ENCODE peak calls at places on chromosome 21, in eight cellular contexts. M is AML-193, H is IMR-90, D is Karpas-422, T is NCI-H1436, F is amniotic epithelial cell, S is HTR-8/SVneo, U is osteocyte. I is an unnamed sample.

GRCh38 chr21:39221997-39222486 is 38.8 kb upstream of the PSMG1 start:
- DNase-seq in M (no peak), H (no peak), D (no peak), T (no peak), F (no peak), S (no peak), U (no peak), I (no peak)

GRCh38 chr21:38814126-38815059 is 8.7 kb downstream of the ETS2 start:
- DNase-seq in M (no peak), H (no peak), D (no peak), T (no peak), F (no peak), S (no peak), U (peak), I (no peak)

GRCh38 chr21:33894736-33895288 is 20.8 kb downstream of the ATP5PO start:
- DNase-seq in M (peak), H (peak), D (peak), T (peak), F (peak), S (peak), U (peak), I (peak)

GRCh38 chr21:33374080-33374873 is 28.9 kb upstream of the IFNGR2 start:
- DNase-seq in M (peak), H (peak), D (peak), T (peak), F (peak), S (no peak), U (no peak), I (peak)

GRCh38 chr21:37766104-37766503 is 150.2 kb downstream of the KCNJ6 start:
- DNase-seq in M (no peak), H (no peak), D (no peak), T (no peak), F (no peak), S (no peak), U (no peak), I (no peak)

GRCh38 chr21:27382404-27382803 is 415.5 kb upstream of the ADAMTS5 start:
- DNase-seq in M (no peak), H (peak), D (no peak), T (no peak), F (no peak), S (no peak), U (no peak), I (no peak)

GRCh38 chr21:28509031-28509430 is 483.6 kb downstream of the LTN1 start:
- DNase-seq in M (no peak), H (no peak), D (peak), T (no peak), F (peak), S (no peak), U (no peak), I (no peak)

GRCh38 chr21:41651830-41652229 is 115.0 kb downstream of the RIPK4 start:
- DNase-seq in M (no peak), H (peak), D (no peak), T (no peak), F (no peak), S (no peak), U (no peak), I (no peak)

GRCh38 chr21:41879190-41879998 is at the start of gene PRDM15:
- DNase-seq in M (peak), H (peak), D (peak), T (peak), F (peak), S (peak), U (peak), I (no peak)

GRCh38 chr21:15221799-15222386 is 157.1 kb upstream of the NRIP1 start:
- DNase-seq in M (peak), H (peak), D (no peak), T (no peak), F (peak), S (peak), U (no peak), I (peak)

GRCh38 chr21:16002872-16003466 is 273.2 kb downstream of the USP25 start:
- DNase-seq in M (no peak), H (peak), D (no peak), T (no peak), F (peak), S (peak), U (no peak), I (no peak)

GRCh38 chr21:42578034-42578433 is 64.4 kb downstream of the SLC37A1 start:
- DNase-seq in M (no peak), H (no peak), D (no peak), T (no peak), F (no peak), S (no peak), U (no peak), I (no peak)

GRCh38 chr21:34874689-34875513 is 174.2 kb downstream of the RUNX1 start:
- DNase-seq in M (no peak), H (no peak), D (peak), T (no peak), F (no peak), S (no peak), U (no peak), I (no peak)

GRCh38 chr21:31623664-31624063 is 35.8 kb upstream of the SOD1 start:
- DNase-seq in M (no peak), H (no peak), D (peak), T (no peak), F (no peak), S (no peak), U (no peak), I (no peak)

GRCh38 chr21:14751602-14752001 is 205.5 kb upstream of the SAMSN1 start:
- DNase-seq in M (no peak), H (no peak), D (no peak), T (no peak), F (no peak), S (no peak), U (no peak), I (no peak)

GRCh38 chr21:46195595-46196195 is 11.4 kb upstream of the SPATC1L start:
- DNase-seq in M (no peak), H (no peak), D (no peak), T (no peak), F (no peak), S (no peak), U (peak), I (no peak)

GRCh38 chr21:41821756-41822431 is 55.0 kb upstream of the RIPK4 start:
- DNase-seq in M (no peak), H (no peak), D (no peak), T (no peak), F (no peak), S (no peak), U (no peak), I (no peak)

GRCh38 chr21:40271169-40271568 is 403.9 kb downstream of the PCP4 start:
- DNase-seq in M (no peak), H (no peak), D (no peak), T (no peak), F (no peak), S (no peak), U (no peak), I (no peak)

I was measured in SIG-M5.